ENCODE peak calls at places on chromosomes 3 and 15, in seven cellular contexts. F is H1, W is GM12878, J is SK-N-SH, M is HCT116, R is K562, G is HepG2. X is an unnamed sample.
A peak's percentile ranks its signal among the peaks of the same experiment; 100 is the strongest.

GRCh38 chr3:116029286-116029685 is 406.0 kb downstream of the GAP43 start:
- DNase-seq in F (no peak), W (no peak), J (no peak), M (no peak), R (no peak), G (no peak), X (no peak)

GRCh38 chr3:108391917-108392585 is 95.7 kb downstream of the HHLA2 start:
- DNase-seq in F (no peak), W (no peak), J (no peak), M (no peak), R (no peak), G (no peak), X (no peak)

GRCh38 chr3:40980467-40980866 is 218.8 kb upstream of the CTNNB1 start:
- DNase-seq in F (no peak), W (no peak), J (no peak), M (no peak), R (no peak), G (no peak), X (no peak)

GRCh38 chr3:11373235-11373634 is 101.0 kb downstream of the ATG7 start:
- DNase-seq in F (no peak), W (no peak), J (no peak), M (no peak), R (no peak), G (no peak), X (no peak)

GRCh38 chr3:26484140-26484539 is 138.4 kb upstream of the LRRC3B start:
- DNase-seq in F (peak; percentile 54), W (no peak), J (peak; percentile 17), M (no peak), R (no peak), G (peak; percentile 1), X (peak; percentile 13)

GRCh38 chr3:129233538-129233937 is 15.9 kb upstream of the COPG1 start:
- DNase-seq in F (no peak), W (peak; percentile 91), J (no peak), M (no peak), R (no peak), G (no peak), X (no peak)

GRCh38 chr15:64544450-64544849 is 84.1 kb downstream of the ZNF609 start:
- DNase-seq in F (no peak), W (no peak), J (no peak), M (no peak), R (no peak), G (no peak), X (no peak)

GRCh38 chr3:123521179-123521969 is 63.5 kb downstream of the HACD2 start:
- DNase-seq in F (no peak), W (no peak), J (no peak), M (no peak), R (no peak), G (no peak), X (no peak)

GRCh38 chr3:163891771-163892170 is 1186.5 kb downstream of the SI start:
- DNase-seq in F (no peak), W (no peak), J (no peak), M (no peak), R (no peak), G (peak; percentile 1), X (no peak)

GRCh38 chr3:25854635-25855034 is 64.7 kb downstream of the OXSM start:
- DNase-seq in F (no peak), W (no peak), J (no peak), M (no peak), R (no peak), G (no peak), X (no peak)

GRCh38 chr15:37261685-37262084 is 161.3 kb upstream of the MEIS2 start:
- DNase-seq in F (no peak), W (no peak), J (no peak), M (no peak), R (no peak), G (no peak), X (no peak)

GRCh38 chr3:38131621-38132369 is 5.1 kb downstream of the ACAA1 start:
- DNase-seq in F (peak; percentile 88), W (no peak), J (peak; percentile 60), M (no peak), R (peak; percentile 70), G (no peak), X (peak; percentile 57)

GRCh38 chr3:81502251-81502650 is 259.2 kb downstream of the GBE1 start:
- DNase-seq in F (no peak), W (no peak), J (no peak), M (no peak), R (no peak), G (no peak), X (no peak)

GRCh38 chr3:169232863-169233262 is 430.6 kb downstream of the MECOM start:
- DNase-seq in F (no peak), W (no peak), J (no peak), M (no peak), R (peak; percentile 14), G (no peak), X (no peak)

GRCh38 chr15:99993681-99994131 is 260.5 kb upstream of the LYSMD4 start:
- DNase-seq in F (no peak), W (no peak), J (no peak), M (no peak), R (no peak), G (no peak), X (no peak)

GRCh38 chr15:99989095-99989494 is 255.9 kb upstream of the LYSMD4 start:
- DNase-seq in F (no peak), W (no peak), J (no peak), M (no peak), R (no peak), G (no peak), X (no peak)

GRCh38 chr15:99993262-99993661 is 260.0 kb upstream of the LYSMD4 start:
- DNase-seq in F (no peak), W (no peak), J (no peak), M (no peak), R (no peak), G (no peak), X (no peak)

GRCh38 chr15:99994849-99995248 is 261.6 kb upstream of the LYSMD4 start:
- DNase-seq in F (no peak), W (no peak), J (no peak), M (no peak), R (no peak), G (no peak), X (no peak)

GRCh38 chr15:99992611-99993231 is 259.5 kb upstream of the LYSMD4 start:
- DNase-seq in F (no peak), W (no peak), J (no peak), M (no peak), R (no peak), G (no peak), X (no peak)
- TF ChIP-seq JUND in F (no peak), W (no peak), J (no peak), M (no peak), R (no peak), G (no peak), X (no peak)

GRCh38 chr3:20361000-20361399 is 175.0 kb upstream of the SGO1 start:
- DNase-seq in F (no peak), W (no peak), J (no peak), M (no peak), R (no peak), G (no peak), X (no peak)
- TF ChIP-seq JUND in F (no peak), W (no peak), J (no peak), M (no peak), R (no peak), G (no peak), X (no peak)

DNA sequence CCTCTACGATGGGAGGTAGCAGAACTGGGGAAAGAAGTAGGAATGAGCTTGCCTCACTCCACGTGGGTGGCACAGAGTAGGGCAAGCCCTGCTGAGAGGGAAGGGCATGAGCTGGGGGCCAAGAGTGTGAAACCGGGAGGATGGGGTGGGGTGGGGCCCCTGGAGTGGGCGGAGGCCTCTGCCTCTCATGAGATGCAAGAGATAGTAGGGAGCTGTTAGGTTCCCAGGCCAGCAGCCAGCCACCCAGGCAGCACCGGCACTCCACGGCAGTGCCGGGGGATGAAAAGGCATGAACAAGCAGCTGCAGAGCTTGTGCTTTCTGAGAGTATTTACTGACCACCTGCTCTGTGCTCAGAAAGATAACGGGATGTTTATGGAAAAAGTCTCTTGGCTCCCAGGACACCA is 24.4 kb upstream of the PLA2G4E start:
- DNase-seq in F (no peak), W (no peak), J (no peak), M (no peak), R (no peak), G (no peak), X (no peak)
- TF ChIP-seq JUND in F (no peak), W (no peak), J (no peak), M (no peak), R (no peak), G (no peak), X (no peak)

DNA sequence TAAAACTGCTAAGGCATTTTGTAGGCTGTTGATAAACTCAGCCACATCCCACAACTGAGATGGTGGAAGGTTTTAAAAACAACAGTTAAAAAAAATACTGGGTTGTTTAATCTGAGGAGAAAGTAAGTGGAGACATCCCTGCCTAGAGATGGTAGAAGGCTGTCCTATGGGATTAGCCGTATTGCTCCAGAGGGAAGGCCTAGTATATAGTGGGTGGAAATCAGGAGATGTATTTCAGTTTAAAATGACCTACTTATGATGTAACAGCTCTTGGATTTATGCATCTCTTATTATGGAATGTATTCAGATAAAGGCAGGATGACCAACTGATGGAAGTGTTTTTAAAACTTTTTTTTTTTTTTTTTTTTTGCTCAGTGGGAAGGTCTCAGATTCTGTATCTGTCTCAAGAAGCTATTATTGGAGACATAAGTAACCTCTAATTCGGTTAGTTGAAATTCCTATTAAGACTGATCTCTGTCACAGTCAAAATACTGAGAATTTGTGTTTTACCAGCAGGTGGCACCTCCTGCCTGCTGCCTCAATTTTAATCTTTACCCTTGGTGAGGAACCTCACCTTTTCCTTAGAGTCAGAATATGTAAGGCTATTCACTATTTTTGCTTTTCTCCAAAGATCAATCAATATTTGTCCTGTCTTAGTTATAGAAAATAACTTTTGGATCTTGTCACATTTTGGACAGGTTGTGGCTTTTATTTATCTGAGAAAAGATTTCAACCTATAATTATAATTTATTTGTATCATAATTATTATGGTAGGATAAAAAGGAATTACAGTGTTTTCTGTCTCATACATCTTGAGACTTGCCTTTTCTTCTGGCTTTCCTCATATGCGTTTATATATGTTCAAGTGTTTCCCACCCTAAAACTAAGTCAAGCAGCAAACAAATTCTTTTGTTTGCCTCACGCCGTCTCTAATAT is 63.0 kb downstream of the VPS8 start:
- DNase-seq in F (no peak), W (no peak), J (peak; percentile 47), M (peak; percentile 8), R (peak; percentile 36), G (peak; percentile 27), X (peak; percentile 72)
- TF ChIP-seq JUND in F (no peak), W (no peak), J (no peak), M (no peak), R (no peak), G (no peak), X (no peak)

GRCh38 chr3:168002786-168003368 is 92.8 kb downstream of the GOLIM4 start:
- DNase-seq in F (no peak), W (no peak), J (no peak), M (no peak), R (peak; percentile 25), G (no peak), X (peak; percentile 74)
- TF ChIP-seq JUND in F (no peak), W (no peak), J (no peak), M (no peak), R (peak; percentile 73), G (no peak), X (no peak)